ENCODE peak calls at places on chromosomes 6 and 20, in five cellular contexts. W, Z, I, X and Q are unnamed samples.

GRCh38 chr6:2875840-2876207 is 27.3 kb downstream of the SERPINB9 start:
- DNase-seq in W (no peak), I (peak; percentile 46), X (no peak), Z (no peak), Q (peak; percentile 36)

GRCh38 chr6:162055365-162055764 is 672.2 kb downstream of the PRKN start:
- DNase-seq in X (no peak), Z (no peak), W (no peak), I (peak; percentile 2), Q (no peak)

GRCh38 chr6:138622967-138623366 is 123.7 kb upstream of the NHSL1 start:
- DNase-seq in I (no peak), W (no peak), Z (peak; percentile 1), X (peak; percentile 39), Q (no peak)

GRCh38 chr20:57804470-57805250 is 94.8 kb upstream of the PMEPA1 start:
- DNase-seq in I (no peak), X (no peak), W (no peak), Z (no peak), Q (no peak)

GRCh38 chr6:15441215-15441868 is 195.5 kb downstream of the JARID2 start:
- DNase-seq in W (peak; percentile 70), I (no peak), Z (peak; percentile 68), X (peak; percentile 55), Q (peak; percentile 80)

GRCh38 chr6:70669133-70669532 is 1.4 kb downstream of the SMAP1 start:
- DNase-seq in Z (no peak), W (no peak), X (peak; percentile 23), I (no peak), Q (no peak)

GRCh38 chr6:163991326-163991725 is 576.8 kb downstream of the QKI start:
- DNase-seq in Z (no peak), X (peak; percentile 25), I (no peak), W (no peak), Q (no peak)

GRCh38 chr6:132202569-132202968 is 198.7 kb downstream of the MOXD1 start:
- DNase-seq in I (no peak), W (no peak), Z (no peak), X (peak; percentile 85), Q (no peak)

GRCh38 chr6:157761331-157761921 is 61.6 kb upstream of the SNX9 start:
- DNase-seq in W (no peak), X (peak; percentile 90), Z (no peak), I (peak; percentile 72), Q (no peak)

GRCh38 chr20:51036226-51036625 is 13.3 kb upstream of the KCNG1 start:
- DNase-seq in I (no peak), X (no peak), W (no peak), Z (no peak), Q (no peak)

GRCh38 chr6:79634491-79634890 is 3.4 kb downstream of the SH3BGRL2 start:
- DNase-seq in I (no peak), X (no peak), Z (no peak), W (no peak), Q (no peak)

GRCh38 chr6:25027221-25027916 is 91.6 kb upstream of the RIPOR2 start:
- DNase-seq in Z (no peak), X (no peak), W (no peak), I (peak; percentile 79), Q (peak; percentile 83)

GRCh38 chr6:136962661-136963060 is 40.6 kb downstream of the SLC35D3 start:
- DNase-seq in X (no peak), I (no peak), W (no peak), Z (peak; percentile 96), Q (no peak)

GRCh38 chr6:160461641-160462040 is 113.5 kb downstream of the SLC22A3 start:
- DNase-seq in W (no peak), I (no peak), Z (no peak), X (peak; percentile 32), Q (no peak)

GRCh38 chr6:45305546-45305945 is 22.6 kb upstream of the RUNX2 start:
- DNase-seq in I (no peak), Z (no peak), X (peak; percentile 38), W (no peak), Q (no peak)

GRCh38 chr6:138007014-138007472 is 100.2 kb downstream of the PERP start:
- DNase-seq in X (peak; percentile 48), Z (no peak), I (peak; percentile 6), W (peak; percentile 48), Q (peak; percentile 25)

GRCh38 chr20:63702751-63703470 is 4.9 kb downstream of the ARFRP1 start:
- DNase-seq in X (no peak), I (no peak), W (no peak), Z (no peak), Q (no peak)

GRCh38 chr6:136034422-136034821 is 182.9 kb downstream of the PDE7B start:
- DNase-seq in I (no peak), X (no peak), W (no peak), Z (no peak), Q (no peak)

GRCh38 chr20:62924567-62925419 is 1.5 kb downstream of the DIDO1 start:
- DNase-seq in Z (no peak), W (no peak), X (peak; percentile 55), I (peak; percentile 23), Q (peak; percentile 56)

GRCh38 chr6:28634758-28635546 is 109.3 kb downstream of the GPX5 start:
- DNase-seq in X (peak; percentile 13), I (no peak), W (no peak), Z (peak; percentile 73), Q (no peak)

GRCh38 chr6:24522090-24522820 is 27.5 kb downstream of the ALDH5A1 start:
- DNase-seq in I (no peak), W (no peak), X (peak; percentile 64), Z (peak; percentile 56), Q (no peak)

GRCh38 chr6:344816-345340 is 46.7 kb upstream of the IRF4 start:
- DNase-seq in Z (no peak), W (no peak), I (no peak), X (peak; percentile 92), Q (no peak)

GRCh38 chr6:99838607-99839006 is 155.4 kb downstream of the MCHR2 start:
- DNase-seq in W (no peak), I (no peak), X (no peak), Z (no peak), Q (no peak)

GRCh38 chr20:45229264-45230056 is 8.3 kb downstream of the SEMG2 start:
- DNase-seq in I (peak; percentile 67), W (peak; percentile 34), X (no peak), Z (peak; percentile 5), Q (peak; percentile 71)

GRCh38 chr6:105019285-105019684 is 62.4 kb downstream of the LIN28B start:
- DNase-seq in Z (no peak), X (no peak), I (no peak), W (no peak), Q (no peak)

GRCh38 chr6:136307351-136307750 is 17.7 kb upstream of the BCLAF1 start:
- DNase-seq in Z (peak; percentile 18), I (no peak), X (no peak), W (no peak), Q (no peak)

GRCh38 chr6:163177892-163178420 is 236.6 kb upstream of the QKI start:
- DNase-seq in X (no peak), I (no peak), Z (no peak), W (no peak), Q (no peak)

GRCh38 chr6:139308284-139308916 is 16.6 kb upstream of the TXLNB start:
- DNase-seq in Z (no peak), W (no peak), X (peak; percentile 58), I (no peak), Q (no peak)

GRCh38 chr6:10722820-10723651 is at the start of gene TMEM14C:
- DNase-seq in I (peak; percentile 90), W (peak; percentile 97), X (peak; percentile 99), Z (peak; percentile 97), Q (peak; percentile 100)

GRCh38 chr6:158781692-158782373 is 37.3 kb downstream of the EZR start:
- DNase-seq in Z (no peak), W (no peak), I (no peak), X (no peak), Q (no peak)

GRCh38 chr6:152273638-152274037 is 363.5 kb downstream of the SYNE1 start:
- DNase-seq in W (no peak), Z (no peak), I (no peak), X (peak; percentile 76), Q (no peak)

GRCh38 chr6:38179300-38179699 is 359.8 kb downstream of the ZFAND3 start:
- DNase-seq in W (no peak), X (no peak), I (no peak), Z (peak; percentile 28), Q (no peak)